ENCODE peak calls at places on chromosomes 13 and 19, in nine cellular contexts. F is ascending aorta, N is neural crest cell, Z is testis, T is adrenal gland, H is A549, S is Peyer's patch, P is epithelial cell of proximal tubule, G is endothelial cell. X is an unnamed sample.
A peak's percentile ranks its signal among the peaks of the same experiment; 100 is the strongest.

GRCh38 chr19:18857223-18857622 is 25.5 kb downstream of the UPF1 start:
- DNase-seq in F (no peak), N (no peak), Z (no peak), T (no peak), H (no peak), S (no peak), P (no peak), G (no peak), X (no peak)

GRCh38 chr13:110346661-110347067 is 39.6 kb downstream of the COL4A2 start:
- DNase-seq in F (peak; percentile 63), N (no peak), Z (no peak), T (no peak), H (peak; percentile 72), S (no peak), P (no peak), G (no peak), X (no peak)

GRCh38 chr19:15587663-15588062 is 27.4 kb upstream of the CYP4F8 start:
- DNase-seq in F (no peak), N (no peak), Z (no peak), T (no peak), H (no peak), S (no peak), P (no peak), G (no peak), X (no peak)

GRCh38 chr13:97905517-97905916 is 48.0 kb upstream of the IPO5 start:
- DNase-seq in F (no peak), N (no peak), Z (no peak), T (no peak), H (no peak), S (no peak), P (no peak), G (no peak), X (no peak)

GRCh38 chr19:14248578-14249011 is 42.6 kb upstream of the ADGRL1 start:
- DNase-seq in F (peak; percentile 71), N (peak; percentile 75), Z (peak; percentile 67), T (no peak), H (peak; percentile 22), S (peak; percentile 49), P (no peak), G (peak; percentile 58), X (peak; percentile 74)

GRCh38 chr19:11674067-11674492 is 64.7 kb downstream of the ZNF823 start:
- DNase-seq in F (no peak), N (no peak), Z (no peak), T (no peak), H (no peak), S (no peak), P (no peak), G (no peak), X (no peak)

GRCh38 chr19:19406878-19407639 is 1.6 kb downstream of the GATAD2A start:
- DNase-seq in F (no peak), N (no peak), Z (peak; percentile 68), T (peak; percentile 65), H (peak; percentile 53), S (peak; percentile 43), P (no peak), G (peak; percentile 22), X (no peak)

GRCh38 chr13:46386426-46386995 is 541 bp downstream of the RUBCNL start:
- DNase-seq in F (no peak), N (no peak), Z (peak; percentile 21), T (no peak), H (no peak), S (no peak), P (no peak), G (no peak), X (peak; percentile 33)

GRCh38 chr13:20924758-20925394 is 22.3 kb upstream of the XPO4 start:
- DNase-seq in F (peak; percentile 86), N (peak; percentile 90), Z (peak; percentile 93), T (peak; percentile 79), H (peak; percentile 77), S (peak; percentile 72), P (no peak), G (peak; percentile 86), X (peak; percentile 85)

GRCh38 chr19:9941236-9941635 is 4.9 kb upstream of the OLFM2 start:
- DNase-seq in F (no peak), N (no peak), Z (no peak), T (no peak), H (no peak), S (no peak), P (no peak), G (no peak), X (no peak)

GRCh38 chr19:10270616-10271394 is at the start of gene ICAM1:
- DNase-seq in F (peak; percentile 87), N (no peak), Z (peak; percentile 78), T (peak; percentile 83), H (no peak), S (peak; percentile 86), P (peak; percentile 53), G (peak; percentile 77), X (peak; percentile 61)

DNA sequence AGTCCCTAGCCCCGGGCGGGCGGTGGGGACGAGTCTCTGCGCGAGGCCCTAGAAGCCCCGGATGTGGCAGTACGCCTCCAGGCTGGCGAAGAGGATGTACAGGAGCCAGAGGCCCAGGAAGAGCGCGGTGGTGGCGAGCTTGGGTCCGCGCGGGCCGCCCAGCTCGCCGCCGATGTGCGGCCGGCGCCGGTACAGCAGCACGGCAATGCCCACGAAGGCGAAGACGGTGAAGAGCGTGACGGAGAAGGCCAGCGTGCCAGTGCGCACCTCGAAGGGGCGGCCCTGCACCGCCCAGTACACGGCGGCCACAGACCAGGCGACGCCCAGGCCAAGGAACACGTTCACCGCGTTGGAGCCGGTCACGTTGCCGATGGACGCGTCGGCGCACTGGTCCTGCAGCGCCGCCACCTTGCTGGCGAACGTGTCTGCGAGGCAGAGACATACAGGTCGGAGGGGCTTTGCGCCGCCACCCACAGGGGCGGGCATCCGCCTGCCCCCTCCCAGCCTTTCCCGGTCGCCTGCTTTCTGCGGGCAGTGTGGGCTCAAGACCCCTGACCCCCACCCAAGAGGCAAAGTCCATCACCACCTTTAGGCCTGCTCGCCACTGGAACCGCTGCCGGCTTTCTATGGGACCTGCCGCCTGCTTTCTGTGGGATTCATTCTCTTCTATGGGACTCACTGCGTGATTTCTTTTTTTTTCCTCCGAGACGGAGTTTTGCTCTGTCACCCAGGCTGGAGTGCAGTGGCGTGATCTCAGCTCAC is 10.9 kb upstream of the MEIS3 start:
- DNase-seq in F (no peak), N (no peak), Z (peak; percentile 56), T (peak; percentile 56), H (no peak), S (no peak), P (no peak), G (no peak), X (peak; percentile 66)
- TF ChIP-seq CTCF in F (peak; percentile 34), N (peak; percentile 46), Z (no peak), T (peak; percentile 21), H (no peak), S (no peak), P (peak; percentile 2), G (peak; percentile 26), X (peak; percentile 21)

GRCh38 chr19:47679922-47680857 is 33.0 kb upstream of the EHD2 start:
- DNase-seq in F (no peak), N (no peak), Z (no peak), T (no peak), H (no peak), S (no peak), P (no peak), G (no peak), X (no peak)

GRCh38 chr19:47681388-47681787 is 31.8 kb upstream of the EHD2 start:
- DNase-seq in F (no peak), N (no peak), Z (no peak), T (no peak), H (no peak), S (no peak), P (no peak), G (no peak), X (no peak)

GRCh38 chr19:47682939-47683338 is 30.3 kb upstream of the EHD2 start:
- DNase-seq in F (no peak), N (no peak), Z (no peak), T (no peak), H (no peak), S (no peak), P (no peak), G (no peak), X (no peak)

GRCh38 chr19:47680858-47681332 is 32.3 kb upstream of the EHD2 start:
- DNase-seq in F (no peak), N (no peak), Z (no peak), T (no peak), H (no peak), S (no peak), P (no peak), G (no peak), X (no peak)

GRCh38 chr19:47681936-47682335 is 31.3 kb upstream of the EHD2 start:
- DNase-seq in F (no peak), N (no peak), Z (no peak), T (no peak), H (no peak), S (no peak), P (no peak), G (no peak), X (no peak)
- TF ChIP-seq CTCF in F (no peak), N (no peak), Z (no peak), T (no peak), H (no peak), S (no peak), P (no peak), G (no peak), X (no peak)

GRCh38 chr19:41860419-41861097 is 503 bp downstream of the RPS19 start:
- DNase-seq in F (no peak), N (no peak), Z (no peak), T (peak; percentile 42), H (no peak), S (no peak), P (no peak), G (no peak), X (no peak)
- TF ChIP-seq CTCF in F (no peak), N (no peak), Z (no peak), T (no peak), H (no peak), S (no peak), P (no peak), G (no peak), X (no peak)

DNA sequence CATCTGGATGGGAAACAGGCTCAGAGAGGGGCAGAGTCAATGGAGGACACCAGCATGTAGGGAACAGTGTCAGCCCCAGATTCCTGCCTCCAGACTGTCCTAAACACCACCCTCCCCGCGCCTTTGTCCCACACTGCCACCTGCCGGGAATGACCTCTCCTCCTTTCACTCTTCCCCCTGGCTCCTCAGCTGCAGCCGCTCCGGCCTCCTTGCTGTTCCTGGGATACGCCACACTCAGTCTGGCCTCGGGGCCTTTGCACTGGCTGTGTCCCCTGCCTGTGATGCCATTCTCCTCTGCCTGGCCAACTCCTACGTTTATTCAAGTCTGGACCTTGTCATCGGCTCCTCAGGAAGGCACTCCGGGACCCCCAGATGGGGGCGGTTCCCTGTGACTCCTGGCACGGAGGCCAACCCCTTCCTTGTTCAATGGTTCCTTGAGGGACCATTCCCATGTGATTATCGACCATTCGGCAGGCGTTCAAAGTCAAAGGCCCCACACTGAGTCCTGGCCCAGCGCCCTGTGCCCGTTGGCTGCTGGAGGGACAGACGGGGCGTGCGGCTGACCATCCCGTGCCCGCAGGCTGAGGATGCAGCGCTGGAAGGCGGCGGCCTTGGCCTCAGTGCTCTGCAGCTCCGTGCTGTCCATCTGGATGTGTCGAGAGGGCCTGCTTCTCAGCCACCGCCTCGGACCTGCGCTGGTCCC is 15.8 kb downstream of the FUT6 start:
- DNase-seq in F (no peak), N (peak; percentile 36), Z (no peak), T (no peak), H (peak; percentile 66), S (no peak), P (no peak), G (no peak), X (no peak)
- TF ChIP-seq CTCF in F (no peak), N (peak; percentile 20), Z (no peak), T (no peak), H (peak; percentile 51), S (no peak), P (peak; percentile 47), G (no peak), X (no peak)

GRCh38 chr13:23365652-23366051 is 67.8 kb downstream of the SACS start:
- DNase-seq in F (no peak), N (no peak), Z (no peak), T (no peak), H (no peak), S (no peak), P (no peak), G (no peak), X (no peak)
- TF ChIP-seq CTCF in F (no peak), N (no peak), Z (no peak), T (no peak), H (no peak), S (no peak), P (no peak), G (no peak), X (no peak)